ENCODE peak calls at places on chromosomes 7 and 10, in seven cellular contexts. H is smooth muscle cell of the brain vasculature, O is posterior vena cava, U is nucleus accumbens, Y is lower leg skin, C is heart right ventricle, W is ovary. L is an unnamed sample.

GRCh38 chr10:70693619-70694286 is 21.4 kb downstream of the ADAMTS14 start:
- DNase-seq in C (peak), U (no peak), W (no peak), Y (peak), H (no peak), O (peak), L (no peak)

GRCh38 chr7:75966209-75966961 is 28.0 kb downstream of the TMEM120A start:
- DNase-seq in C (peak), U (no peak), Y (peak), O (peak), W (peak), H (no peak), L (no peak)

GRCh38 chr7:5425507-5426225 is 2.0 kb upstream of the TNRC18 start:
- DNase-seq in O (no peak), W (peak), H (peak), C (peak), U (peak), Y (peak), L (peak)

GRCh38 chr10:6382081-6382480 is 179.3 kb downstream of the PFKFB3 start:
- DNase-seq in H (no peak), O (no peak), C (no peak), Y (no peak), W (no peak), U (no peak), L (no peak)

GRCh38 chr7:85261341-85261740 is 74.5 kb upstream of the SEMA3D start:
- DNase-seq in C (no peak), Y (no peak), U (no peak), O (no peak), W (no peak), H (no peak), L (no peak)

GRCh38 chr10:43820663-43821062 is 172.0 kb upstream of the ZNF32 start:
- DNase-seq in Y (no peak), H (no peak), O (no peak), W (no peak), U (no peak), C (no peak), L (no peak)

GRCh38 chr7:107773027-107773426 is 29.1 kb downstream of the CBLL1 start:
- DNase-seq in O (no peak), H (no peak), U (no peak), Y (no peak), C (no peak), W (no peak), L (no peak)

GRCh38 chr10:5092848-5093790 is 1.1 kb upstream of the AKR1C3 start:
- DNase-seq in O (no peak), Y (no peak), U (no peak), W (no peak), C (no peak), H (no peak), L (no peak)

GRCh38 chr10:129888784-129889616 is 75.1 kb downstream of the EBF3 start:
- DNase-seq in Y (no peak), C (peak), O (peak), W (no peak), U (no peak), H (no peak), L (peak)

GRCh38 chr7:90675982-90676381 is 79.9 kb downstream of the CDK14 start:
- DNase-seq in U (no peak), O (no peak), C (no peak), Y (no peak), H (no peak), W (no peak), L (no peak)

GRCh38 chr7:155533827-155534690 is 12.3 kb downstream of the CNPY1 start:
- DNase-seq in U (no peak), Y (no peak), O (peak), W (no peak), H (no peak), C (no peak), L (no peak)

GRCh38 chr10:29896053-29896452 is 163.3 kb downstream of the JCAD start:
- DNase-seq in H (peak), Y (no peak), C (no peak), W (no peak), O (no peak), U (no peak), L (no peak)

GRCh38 chr7:150432915-150433892 is 17.2 kb upstream of the GIMAP8 start:
- DNase-seq in U (no peak), C (no peak), H (no peak), W (no peak), Y (peak), O (no peak), L (no peak)

GRCh38 chr10:27192284-27192683 is 37.1 kb downstream of the MASTL start:
- DNase-seq in H (peak), O (no peak), U (no peak), Y (no peak), W (no peak), C (no peak), L (no peak)

GRCh38 chr10:78850611-78851010 is 218.2 kb upstream of the ZMIZ1 start:
- DNase-seq in C (no peak), Y (peak), W (no peak), U (no peak), O (no peak), H (no peak), L (no peak)

L was measured in head of caudate nucleus.